ENCODE peak calls at places on chromosomes 12 and 14, in eight cellular contexts. One of them, this sample, is unnamed.

GRCh38 chr14:60233251-60233650 is 15.8 kb upstream of the PPM1A start:
- DNase-seq in H7: no peak
- DNase-seq in left lung: no peak
- DNase-seq in stimulated activated CD8-positive, alpha-beta memory T cell treated with anti-CD3 and anti-CD28 coated beads, Interleukin-15, amount 100 ng/mL, for 48 hours: no peak
- DNase-seq in endothelial cell: no peak
- DNase-seq in psoas muscle: no peak
- DNase-seq in OCI-LY7: no peak
- DNase-seq in CD8-positive, alpha-beta memory T cell: no peak
- DNase-seq in this sample: no peak

GRCh38 chr14:73262427-73263183 is 25.3 kb downstream of the PAPLN start:
- DNase-seq in psoas muscle: no peak
- DNase-seq in OCI-LY7: no peak
- DNase-seq in H7: peak; percentile 70
- DNase-seq in endothelial cell: no peak
- DNase-seq in left lung: no peak
- DNase-seq in stimulated activated CD8-positive, alpha-beta memory T cell treated with anti-CD3 and anti-CD28 coated beads, Interleukin-15, amount 100 ng/mL, for 48 hours: no peak
- DNase-seq in CD8-positive, alpha-beta memory T cell: no peak
- DNase-seq in this sample: no peak

GRCh38 chr14:103705158-103705523 is 10.1 kb downstream of the XRCC3 start:
- DNase-seq in psoas muscle: peak; percentile 66
- DNase-seq in left lung: peak; percentile 87
- DNase-seq in OCI-LY7: no peak
- DNase-seq in H7: no peak
- DNase-seq in endothelial cell: no peak
- DNase-seq in stimulated activated CD8-positive, alpha-beta memory T cell treated with anti-CD3 and anti-CD28 coated beads, Interleukin-15, amount 100 ng/mL, for 48 hours: no peak
- DNase-seq in CD8-positive, alpha-beta memory T cell: no peak
- DNase-seq in this sample: no peak

GRCh38 chr14:71725802-71726638 is 206.2 kb upstream of the RGS6 start:
- DNase-seq in CD8-positive, alpha-beta memory T cell: no peak
- DNase-seq in stimulated activated CD8-positive, alpha-beta memory T cell treated with anti-CD3 and anti-CD28 coated beads, Interleukin-15, amount 100 ng/mL, for 48 hours: no peak
- DNase-seq in psoas muscle: no peak
- DNase-seq in endothelial cell: no peak
- DNase-seq in left lung: no peak
- DNase-seq in OCI-LY7: no peak
- DNase-seq in H7: no peak
- DNase-seq in this sample: no peak

GRCh38 chr12:69698054-69698453 is 1.0 kb downstream of the BEST3 start:
- DNase-seq in OCI-LY7: peak; percentile 26
- DNase-seq in stimulated activated CD8-positive, alpha-beta memory T cell treated with anti-CD3 and anti-CD28 coated beads, Interleukin-15, amount 100 ng/mL, for 48 hours: no peak
- DNase-seq in CD8-positive, alpha-beta memory T cell: no peak
- DNase-seq in psoas muscle: no peak
- DNase-seq in H7: no peak
- DNase-seq in endothelial cell: no peak
- DNase-seq in left lung: no peak
- DNase-seq in this sample: no peak

GRCh38 chr12:124740691-124741137 is 123.0 kb downstream of the SCARB1 start:
- DNase-seq in CD8-positive, alpha-beta memory T cell: no peak
- DNase-seq in OCI-LY7: no peak
- DNase-seq in psoas muscle: peak; percentile 60
- DNase-seq in H7: no peak
- DNase-seq in endothelial cell: no peak
- DNase-seq in left lung: no peak
- DNase-seq in stimulated activated CD8-positive, alpha-beta memory T cell treated with anti-CD3 and anti-CD28 coated beads, Interleukin-15, amount 100 ng/mL, for 48 hours: no peak
- DNase-seq in this sample: no peak

GRCh38 chr12:117085318-117085947 is 13.8 kb downstream of the TESC start:
- DNase-seq in endothelial cell: no peak
- DNase-seq in OCI-LY7: no peak
- DNase-seq in left lung: peak; percentile 54
- DNase-seq in stimulated activated CD8-positive, alpha-beta memory T cell treated with anti-CD3 and anti-CD28 coated beads, Interleukin-15, amount 100 ng/mL, for 48 hours: no peak
- DNase-seq in psoas muscle: no peak
- DNase-seq in CD8-positive, alpha-beta memory T cell: no peak
- DNase-seq in H7: peak; percentile 41
- DNase-seq in this sample: no peak

GRCh38 chr12:57173089-57173488 is 25.7 kb upstream of the LRP1-AS start:
- DNase-seq in CD8-positive, alpha-beta memory T cell: no peak
- DNase-seq in endothelial cell: peak; percentile 65
- DNase-seq in H7: peak; percentile 94
- DNase-seq in OCI-LY7: peak; percentile 24
- DNase-seq in left lung: no peak
- DNase-seq in stimulated activated CD8-positive, alpha-beta memory T cell treated with anti-CD3 and anti-CD28 coated beads, Interleukin-15, amount 100 ng/mL, for 48 hours: no peak
- DNase-seq in psoas muscle: no peak
- DNase-seq in this sample: no peak

GRCh38 chr12:124857921-124858461 is 5.7 kb downstream of the SCARB1 start:
- DNase-seq in endothelial cell: no peak
- DNase-seq in OCI-LY7: no peak
- DNase-seq in stimulated activated CD8-positive, alpha-beta memory T cell treated with anti-CD3 and anti-CD28 coated beads, Interleukin-15, amount 100 ng/mL, for 48 hours: no peak
- DNase-seq in H7: no peak
- DNase-seq in psoas muscle: no peak
- DNase-seq in left lung: no peak
- DNase-seq in CD8-positive, alpha-beta memory T cell: no peak
- DNase-seq in this sample: no peak

GRCh38 chr14:102776761-102777710 is at the start of gene TRAF3:
- DNase-seq in endothelial cell: peak; percentile 60
- DNase-seq in stimulated activated CD8-positive, alpha-beta memory T cell treated with anti-CD3 and anti-CD28 coated beads, Interleukin-15, amount 100 ng/mL, for 48 hours: peak; percentile 77
- DNase-seq in OCI-LY7: peak; percentile 70
- DNase-seq in psoas muscle: peak; percentile 80
- DNase-seq in H7: peak; percentile 97
- DNase-seq in CD8-positive, alpha-beta memory T cell: peak; percentile 84
- DNase-seq in left lung: peak; percentile 96
- DNase-seq in this sample: no peak

GRCh38 chr12:126668961-126669360 is 1598.0 kb upstream of the TMEM132C start:
- DNase-seq in stimulated activated CD8-positive, alpha-beta memory T cell treated with anti-CD3 and anti-CD28 coated beads, Interleukin-15, amount 100 ng/mL, for 48 hours: no peak
- DNase-seq in CD8-positive, alpha-beta memory T cell: no peak
- DNase-seq in psoas muscle: no peak
- DNase-seq in OCI-LY7: no peak
- DNase-seq in endothelial cell: no peak
- DNase-seq in H7: no peak
- DNase-seq in left lung: no peak
- DNase-seq in this sample: no peak

GRCh38 chr12:105083551-105084105 is 630 bp downstream of the ALDH1L2 start:
- DNase-seq in CD8-positive, alpha-beta memory T cell: no peak
- DNase-seq in endothelial cell: no peak
- DNase-seq in left lung: peak; percentile 80
- DNase-seq in stimulated activated CD8-positive, alpha-beta memory T cell treated with anti-CD3 and anti-CD28 coated beads, Interleukin-15, amount 100 ng/mL, for 48 hours: no peak
- DNase-seq in psoas muscle: peak; percentile 78
- DNase-seq in OCI-LY7: no peak
- DNase-seq in H7: no peak
- DNase-seq in this sample: peak; percentile 94

GRCh38 chr14:97602438-97603117 is 805.4 kb downstream of the VRK1 start:
- DNase-seq in left lung: no peak
- DNase-seq in H7: no peak
- DNase-seq in OCI-LY7: no peak
- DNase-seq in psoas muscle: no peak
- DNase-seq in CD8-positive, alpha-beta memory T cell: peak; percentile 61
- DNase-seq in stimulated activated CD8-positive, alpha-beta memory T cell treated with anti-CD3 and anti-CD28 coated beads, Interleukin-15, amount 100 ng/mL, for 48 hours: peak; percentile 20
- DNase-seq in endothelial cell: peak; percentile 26
- DNase-seq in this sample: peak; percentile 88

GRCh38 chr12:109679716-109680520 is 33.7 kb upstream of the FAM222A start:
- DNase-seq in psoas muscle: no peak
- DNase-seq in OCI-LY7: no peak
- DNase-seq in left lung: no peak
- DNase-seq in CD8-positive, alpha-beta memory T cell: no peak
- DNase-seq in stimulated activated CD8-positive, alpha-beta memory T cell treated with anti-CD3 and anti-CD28 coated beads, Interleukin-15, amount 100 ng/mL, for 48 hours: no peak
- DNase-seq in endothelial cell: no peak
- DNase-seq in H7: no peak
- DNase-seq in this sample: no peak

GRCh38 chr12:132527186-132527882 is 37.4 kb downstream of the FBRSL1 start:
- DNase-seq in CD8-positive, alpha-beta memory T cell: no peak
- DNase-seq in H7: peak; percentile 67
- DNase-seq in OCI-LY7: no peak
- DNase-seq in stimulated activated CD8-positive, alpha-beta memory T cell treated with anti-CD3 and anti-CD28 coated beads, Interleukin-15, amount 100 ng/mL, for 48 hours: no peak
- DNase-seq in left lung: no peak
- DNase-seq in psoas muscle: no peak
- DNase-seq in endothelial cell: no peak
- DNase-seq in this sample: no peak

This sample was measured in esophagus muscularis mucosa.